ENCODE peak calls at places on chromosomes 16 and 17, in six cellular contexts. Z is PC-3, K is SK-N-SH, X is neural progenitor cell, L is MM.1S, G is PC-9. N is an unnamed sample. For H3F3A, the result is how much of the 10 kb centered on the place peaks cover.

GRCh38 chr16:642189-643049 is 791 bp downstream of the MCRIP2 start:
- DNase-seq in Z (peak), K (peak), X (peak), L (peak), G (peak), N (peak)

GRCh38 chr16:86994651-86995171 is 322.5 kb downstream of the C16orf95 start:
- DNase-seq in Z (peak), K (no peak), X (peak), L (no peak), G (no peak), N (no peak)

GRCh38 chr17:13329421-13329820 is 272.3 kb downstream of the HS3ST3A1 start:
- DNase-seq in Z (no peak), K (no peak), X (no peak), L (no peak), G (no peak), N (no peak)

GRCh38 chr16:4624015-4624826 is at the start of gene MGRN1:
- DNase-seq in Z (peak), K (peak), X (peak), L (peak), G (peak), N (peak)

GRCh38 chr17:16880121-16880842 is 91.6 kb downstream of the TNFRSF13B start:
- DNase-seq in Z (no peak), K (no peak), X (no peak), L (no peak), G (no peak), N (no peak)

GRCh38 chr17:48497103-48497502 is 33.7 kb downstream of the HOXB1 start:
- DNase-seq in Z (peak), K (no peak), X (no peak), L (no peak), G (peak), N (no peak)

GRCh38 chr17:52827526-52827925 is 669.0 kb upstream of the CA10 start:
- DNase-seq in Z (peak), K (no peak), X (no peak), L (no peak), G (peak), N (peak)

GRCh38 chr16:14106457-14106856 is 35.3 kb downstream of the MRTFB start:
- DNase-seq in Z (no peak), K (no peak), X (no peak), L (no peak), G (no peak), N (no peak)

GRCh38 chr16:4309833-4310266 is 6.0 kb upstream of the GLIS2 start:
- DNase-seq in Z (peak), K (no peak), X (peak), L (peak), G (peak), N (peak)

GRCh38 chr16:915546-915945 is 55.2 kb downstream of the LMF1 start:
- DNase-seq in Z (no peak), K (no peak), X (no peak), L (no peak), G (no peak), N (no peak)

GRCh38 chr16:29790949-29791844 is 646 bp downstream of the KIF22 start:
- DNase-seq in Z (no peak), K (peak), X (peak), L (no peak), G (no peak), N (no peak)

GRCh38 chr17:55202906-55203305 is 61.9 kb upstream of the HLF start:
- DNase-seq in Z (no peak), K (no peak), X (no peak), L (no peak), G (no peak), N (no peak)

GRCh38 chr17:40534431-40535189 is 30.7 kb downstream of the CCR7 start:
- DNase-seq in Z (no peak), K (no peak), X (no peak), L (no peak), G (no peak), N (no peak)

GRCh38 chr17:67489273-67489672 is 112.2 kb downstream of the PITPNC1 start:
- DNase-seq in Z (no peak), K (no peak), X (no peak), L (no peak), G (no peak), N (no peak)

DNA sequence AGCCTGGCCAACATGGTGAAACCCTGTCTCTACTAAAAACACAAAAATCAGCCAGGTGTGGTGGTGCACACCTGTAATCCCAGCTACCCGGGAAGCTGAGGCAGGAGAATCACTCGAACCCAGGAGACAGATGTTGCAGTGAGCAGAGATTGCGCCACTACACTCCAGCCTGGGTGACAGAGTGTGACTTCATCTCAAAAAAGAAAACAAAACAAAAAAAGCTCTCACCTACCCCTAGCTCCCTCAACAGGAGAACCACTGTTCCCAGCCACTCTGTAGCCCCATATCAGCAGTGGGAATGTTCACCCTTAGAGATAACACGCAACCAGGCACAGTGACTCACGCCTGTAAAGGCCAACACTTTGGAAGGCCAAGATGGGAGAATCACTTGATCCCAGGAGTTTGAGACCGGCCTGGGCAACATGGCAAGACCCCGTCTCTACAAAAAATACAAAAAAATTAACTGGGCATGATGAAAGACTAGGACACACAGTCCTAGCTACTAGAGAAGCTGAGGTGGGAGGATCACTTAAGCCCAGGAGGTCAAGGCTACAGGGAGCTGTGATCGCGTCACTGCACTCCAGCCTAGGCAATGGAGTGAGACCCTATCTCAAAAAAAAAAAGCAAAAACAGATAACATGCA is 5.4 kb downstream of the TMC8 start:
- DNase-seq in Z (no peak), K (no peak), X (no peak), L (no peak), G (no peak), N (no peak)
- H3F3A ChIP-seq in Z (under half), K (under half), X (under half), L (under half), G (under half), N (under half)

GRCh38 chr17:50949128-50950001 is 83.2 kb upstream of the TOB1 start:
- DNase-seq in Z (no peak), K (no peak), X (no peak), L (no peak), G (peak), N (no peak)
- H3K4me2 ChIP-seq in Z (peak), K (peak), X (no peak), L (peak), G (peak), N (peak)

DNA sequence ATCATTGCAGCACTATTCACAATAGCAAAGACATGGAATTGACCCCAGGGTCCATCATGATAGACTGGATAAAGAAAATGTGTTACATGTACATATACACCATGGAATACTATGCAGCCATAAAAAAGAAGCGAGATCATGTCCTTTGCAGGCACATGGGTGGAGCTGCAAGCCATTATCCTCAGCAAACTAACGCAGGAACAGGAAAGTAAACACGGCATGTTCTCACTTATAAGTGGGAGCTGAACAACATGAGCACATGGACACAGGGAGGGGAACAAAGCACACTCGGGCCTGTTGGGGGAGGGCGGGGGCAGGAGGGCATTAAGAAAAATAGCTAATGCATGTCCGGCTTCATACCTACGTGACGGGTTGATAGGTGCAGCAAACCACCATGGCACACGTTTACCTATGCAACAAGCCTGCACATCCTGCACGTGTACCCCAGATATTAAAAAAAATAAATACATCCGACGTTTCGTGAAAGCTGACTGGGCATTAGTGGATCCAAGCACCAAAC is 28.9 kb downstream of the ZNF778 start:
- DNase-seq in Z (no peak), K (no peak), X (no peak), L (no peak), G (no peak), N (no peak)
- H3F3A ChIP-seq in Z (under half), K (under half), X (under half), L (under half), G (under half), N (under half)

GRCh38 chr16:81638286-81638945 is 140.7 kb upstream of the PLCG2 start:
- DNase-seq in Z (no peak), K (no peak), X (no peak), L (no peak), G (peak), N (no peak)
- H3K4me2 ChIP-seq in Z (no peak), K (no peak), X (peak), L (no peak), G (peak), N (no peak)

GRCh38 chr17:76714336-76714735 is 3.6 kb upstream of the MXRA7 start:
- DNase-seq in Z (no peak), K (no peak), X (no peak), L (no peak), G (no peak), N (no peak)

GRCh38 chr17:76716834-76717205 is 6.1 kb upstream of the MXRA7 start:
- DNase-seq in Z (no peak), K (no peak), X (no peak), L (no peak), G (no peak), N (no peak)

GRCh38 chr17:76715462-76715830 is 4.7 kb upstream of the MXRA7 start:
- DNase-seq in Z (no peak), K (no peak), X (no peak), L (peak), G (no peak), N (no peak)

GRCh38 chr17:76714822-76715461 is 4.2 kb upstream of the MXRA7 start:
- DNase-seq in Z (peak), K (peak), X (peak), L (peak), G (no peak), N (peak)

DNA sequence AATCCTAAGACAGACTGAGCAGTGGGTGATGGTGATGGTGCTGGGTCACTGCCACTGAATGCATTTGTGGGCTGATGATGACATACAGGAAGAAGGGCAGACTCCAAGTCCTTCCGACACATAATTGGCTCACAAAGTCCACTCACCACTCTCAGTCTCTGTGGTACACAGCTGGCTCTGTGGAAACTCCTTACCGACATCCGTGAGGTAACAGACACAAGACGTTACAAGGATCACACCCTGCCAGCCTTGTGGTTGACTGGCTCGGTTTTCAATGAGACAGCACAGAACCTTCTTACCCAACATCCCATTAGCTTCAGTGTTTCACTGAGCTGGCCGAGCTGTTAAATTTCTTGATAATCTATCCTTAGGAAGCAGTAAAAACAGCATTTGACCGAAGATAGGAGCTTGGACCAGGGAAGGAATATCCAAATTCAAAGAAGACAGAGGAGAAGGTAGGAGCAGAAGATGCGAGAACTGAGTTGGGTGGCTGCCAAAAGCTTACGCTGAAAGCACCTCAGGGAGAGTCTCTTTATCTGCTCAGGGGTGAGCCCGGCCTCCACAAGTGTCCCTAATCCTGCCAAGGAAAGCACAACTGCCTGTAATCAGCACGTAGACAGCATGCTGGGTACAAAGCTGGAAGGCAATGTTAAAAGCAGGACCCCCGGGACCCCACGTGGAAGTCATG is 5.5 kb upstream of the MXRA7 start:
- DNase-seq in Z (no peak), K (no peak), X (no peak), L (no peak), G (no peak), N (no peak)
- H3F3A ChIP-seq in Z (under half), K (half or more), X (under half), L (under half), G (under half), N (under half)

DNA sequence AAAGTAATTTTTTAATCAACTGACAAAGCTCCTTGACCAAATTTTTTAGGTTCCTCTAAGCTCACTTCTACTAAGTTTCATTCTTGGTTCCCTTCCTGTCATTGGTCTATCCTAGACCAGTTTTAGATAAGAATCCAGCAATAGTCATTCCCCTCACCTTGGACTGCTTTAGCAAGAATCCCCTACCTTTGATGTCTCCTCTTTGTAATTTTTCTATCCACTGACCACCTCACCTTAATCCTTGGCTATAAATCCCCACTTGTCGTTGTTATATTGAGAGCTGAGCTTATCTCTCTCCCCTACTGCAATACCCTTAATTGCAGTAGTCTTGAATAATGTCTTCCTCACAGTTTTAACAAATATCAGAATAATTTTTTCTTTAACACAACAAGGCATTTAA is 107.2 kb downstream of the USP32 start:
- DNase-seq in Z (no peak), K (no peak), X (no peak), L (no peak), G (no peak), N (no peak)
- H3K4me2 ChIP-seq in Z (no peak), K (no peak), X (no peak), L (no peak), G (no peak), N (no peak)

DNA sequence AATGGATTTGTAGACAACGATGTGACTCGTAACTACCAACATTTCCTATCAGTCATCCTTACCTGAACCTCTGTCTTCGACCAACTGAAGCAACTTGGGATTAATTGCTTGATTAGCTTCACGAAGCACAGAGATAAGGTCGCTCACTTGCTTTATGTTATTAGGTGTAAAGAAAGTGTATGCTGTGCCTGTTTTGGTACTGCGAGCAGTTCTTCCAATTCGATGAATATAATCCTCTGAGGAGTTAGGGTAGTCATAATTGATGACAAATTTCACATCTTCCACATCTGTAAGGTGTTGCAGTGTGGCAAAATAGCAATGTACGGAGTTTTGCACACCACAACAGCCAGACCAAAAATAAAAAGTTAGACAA is 3.6 kb upstream of the POLG2 start:
- DNase-seq in Z (no peak), K (no peak), X (no peak), L (no peak), G (no peak), N (no peak)
- H3F3A ChIP-seq in Z (half or more), K (half or more), X (half or more), L (half or more), G (half or more), N (half or more)